ENCODE peak calls at places on chromosomes 3 and 15, in ten cellular contexts. Q is GM10248, I is progenitor cell of endocrine pancreas, S is upper lobe of left lung, C is upper lobe of right lung, D is kidney epithelial cell, T is mammary epithelial cell, P is cardiac fibroblast, E is lower leg skin, M is right atrium auricular region. Z is an unnamed sample.

GRCh38 chr3:127994011-127994410 is 58.2 kb upstream of the SEC61A1 start:
- DNase-seq in C (no peak), E (no peak), Q (no peak), S (no peak), D (no peak), P (no peak), T (no peak), M (no peak), I (no peak), Z (no peak)

GRCh38 chr3:9942934-9943690 is 9.1 kb downstream of the PRRT3 start:
- DNase-seq in T (no peak), C (peak; percentile 51), S (no peak), E (no peak), P (no peak), M (no peak), Q (no peak), I (no peak), D (no peak), Z (peak; percentile 74)

GRCh38 chr3:123027292-123028232 is at the start of gene SEMA5B:
- DNase-seq in D (no peak), I (peak; percentile 55), T (peak; percentile 39), P (peak; percentile 21), S (peak; percentile 89), E (peak; percentile 84), C (peak; percentile 70), M (no peak), Q (peak; percentile 66), Z (peak; percentile 92)

GRCh38 chr3:187292186-187292585 is 649 bp upstream of the MASP1 start:
- DNase-seq in D (no peak), E (no peak), Q (no peak), T (no peak), S (no peak), I (no peak), C (no peak), P (no peak), M (no peak), Z (no peak)

GRCh38 chr3:197430961-197431910 is 124.5 kb downstream of the BDH1 start:
- DNase-seq in P (peak; percentile 51), Q (no peak), D (no peak), S (no peak), E (peak; percentile 53), M (no peak), C (peak; percentile 8), T (no peak), I (no peak), Z (no peak)

GRCh38 chr3:50926868-50927267 is 252.1 kb downstream of the DOCK3 start:
- DNase-seq in I (no peak), T (no peak), D (no peak), M (no peak), Q (no peak), E (no peak), S (no peak), C (no peak), P (no peak), Z (no peak)

GRCh38 chr15:88393719-88394519 is 73.3 kb downstream of the MRPL46 start:
- DNase-seq in E (no peak), S (no peak), I (no peak), D (no peak), M (no peak), P (no peak), Q (no peak), T (peak; percentile 83), C (no peak), Z (no peak)

GRCh38 chr3:104992618-104993017 is 374.1 kb upstream of the ALCAM start:
- DNase-seq in C (no peak), S (no peak), T (no peak), P (no peak), Q (no peak), D (no peak), I (no peak), E (no peak), M (no peak), Z (no peak)

DNA sequence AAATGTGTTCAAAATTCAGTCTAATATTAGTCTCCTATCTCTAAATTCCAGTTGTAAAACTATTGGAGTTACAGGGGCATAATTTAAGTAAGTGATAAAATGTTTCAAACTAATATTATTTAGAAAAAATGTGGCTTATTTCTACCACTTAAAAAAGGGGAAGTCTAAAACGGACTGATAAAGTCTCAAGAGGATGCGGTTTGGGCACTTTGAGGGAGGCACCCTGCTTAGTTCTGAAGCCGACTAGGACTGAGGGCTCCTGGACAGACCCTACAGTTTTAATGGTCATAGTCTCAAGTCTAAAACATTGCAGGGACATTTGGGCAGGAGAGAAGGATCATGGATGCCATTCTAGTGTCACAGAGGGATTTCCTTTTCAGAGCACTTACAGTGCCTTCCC is 566.3 kb downstream of the NR2F2 start:
- DNase-seq in E (no peak), D (no peak), T (no peak), Q (no peak), C (no peak), S (no peak), M (no peak), I (no peak), P (no peak), Z (no peak)
- TF ChIP-seq CTCF in E (no peak), D (no peak), T (no peak), Q (no peak), C (no peak), S (no peak), M (no peak), I (no peak), P (no peak), Z (no peak)

DNA sequence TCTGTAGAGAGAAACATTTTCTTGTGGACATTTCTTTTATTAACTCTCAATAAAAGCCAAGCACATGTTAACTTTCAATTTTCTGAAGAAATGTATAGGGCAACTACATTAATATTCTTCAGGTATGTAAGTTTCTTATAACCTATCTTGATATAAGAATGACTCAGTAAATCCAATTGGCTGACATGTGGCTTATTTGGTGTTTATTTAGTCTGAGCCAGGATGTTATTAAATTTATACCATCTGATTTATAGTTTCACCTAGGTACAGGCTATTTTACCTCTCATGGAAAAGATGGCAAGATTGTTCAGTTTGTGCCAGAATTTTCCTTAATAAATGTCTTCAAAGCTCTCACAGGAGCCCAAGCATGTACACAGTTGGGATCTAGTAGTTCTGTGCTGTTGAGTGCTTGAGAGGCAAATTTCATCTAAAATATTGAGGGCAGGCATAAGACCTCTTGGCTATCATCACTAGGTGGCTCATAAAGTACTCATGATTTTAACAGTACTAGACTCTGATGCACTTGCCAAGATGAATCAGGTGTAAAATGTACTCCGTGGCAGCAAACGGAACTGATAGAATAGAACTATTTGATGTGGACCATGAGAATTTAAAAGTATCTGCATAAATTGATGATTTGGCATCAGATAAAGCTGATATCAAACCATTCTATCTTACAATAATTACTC is 631.9 kb downstream of the RBMS3 start:
- DNase-seq in S (no peak), E (no peak), T (no peak), I (no peak), Q (no peak), D (no peak), P (no peak), C (no peak), M (no peak), Z (no peak)
- TF ChIP-seq CTCF in S (no peak), E (no peak), T (no peak), I (no peak), Q (no peak), D (no peak), P (no peak), C (no peak), M (no peak), Z (no peak)

GRCh38 chr3:183287301-183287971 is 34.4 kb downstream of the B3GNT5 start:
- DNase-seq in E (no peak), D (no peak), S (no peak), P (peak; percentile 97), Q (no peak), T (peak; percentile 83), I (no peak), C (no peak), M (peak; percentile 64), Z (no peak)

GRCh38 chr3:183285828-183286457 is 32.9 kb downstream of the B3GNT5 start:
- DNase-seq in E (peak; percentile 96), D (peak; percentile 96), M (peak; percentile 96), T (peak; percentile 100), C (peak; percentile 89), I (no peak), S (no peak), Q (peak; percentile 82), P (peak; percentile 99), Z (no peak)

GRCh38 chr3:183285318-183285717 is 32.3 kb downstream of the B3GNT5 start:
- DNase-seq in Q (no peak), C (no peak), T (peak; percentile 36), P (no peak), M (no peak), I (no peak), E (no peak), S (no peak), D (no peak), Z (no peak)

GRCh38 chr3:183283886-183284285 is 30.8 kb downstream of the B3GNT5 start:
- DNase-seq in M (no peak), E (no peak), I (no peak), Q (no peak), D (no peak), S (no peak), T (no peak), P (no peak), C (no peak), Z (no peak)

DNA sequence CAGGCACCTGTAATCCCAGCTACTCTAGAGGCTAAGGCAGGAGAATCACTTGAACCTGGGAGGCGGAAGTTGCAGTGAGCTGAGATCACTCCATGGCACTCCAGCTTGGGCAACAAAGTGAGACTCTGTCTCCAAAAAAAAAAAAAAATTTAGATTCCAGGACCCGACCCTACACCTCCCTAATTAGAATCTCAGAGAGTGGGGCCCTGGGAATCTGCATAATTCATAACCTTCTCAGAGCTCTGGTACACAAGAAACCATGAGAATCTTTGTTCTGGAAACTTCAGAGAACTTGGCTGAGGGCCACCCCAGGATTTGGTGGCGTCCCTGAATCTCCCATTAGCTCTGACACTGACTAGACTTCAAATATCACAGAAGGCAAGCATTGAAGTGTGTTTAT is 31.5 kb downstream of the B3GNT5 start:
- DNase-seq in P (no peak), E (peak; percentile 46), T (no peak), D (no peak), Q (no peak), M (no peak), I (no peak), S (no peak), C (no peak), Z (no peak)
- TF ChIP-seq CTCF in P (no peak), E (no peak), T (no peak), D (no peak), Q (no peak), M (no peak), I (no peak), S (no peak), C (no peak), Z (no peak)

GRCh38 chr3:28294667-28295413 is 53.4 kb downstream of the CMC1 start:
- DNase-seq in C (no peak), E (no peak), Q (no peak), T (no peak), D (no peak), M (no peak), P (no peak), S (no peak), I (no peak), Z (no peak)

GRCh38 chr3:28301607-28302158 is 46.8 kb upstream of the ZCWPW2 start:
- DNase-seq in C (no peak), D (no peak), Q (no peak), M (no peak), T (no peak), S (no peak), E (no peak), I (no peak), P (no peak), Z (no peak)

GRCh38 chr3:28295819-28296364 is 52.6 kb upstream of the ZCWPW2 start:
- DNase-seq in S (no peak), P (peak; percentile 13), C (no peak), E (no peak), I (no peak), D (no peak), T (no peak), M (no peak), Q (no peak), Z (no peak)

GRCh38 chr3:28300345-28300962 is 48.1 kb upstream of the ZCWPW2 start:
- DNase-seq in M (no peak), C (no peak), T (no peak), D (no peak), I (no peak), E (no peak), P (no peak), S (no peak), Q (no peak), Z (no peak)

DNA sequence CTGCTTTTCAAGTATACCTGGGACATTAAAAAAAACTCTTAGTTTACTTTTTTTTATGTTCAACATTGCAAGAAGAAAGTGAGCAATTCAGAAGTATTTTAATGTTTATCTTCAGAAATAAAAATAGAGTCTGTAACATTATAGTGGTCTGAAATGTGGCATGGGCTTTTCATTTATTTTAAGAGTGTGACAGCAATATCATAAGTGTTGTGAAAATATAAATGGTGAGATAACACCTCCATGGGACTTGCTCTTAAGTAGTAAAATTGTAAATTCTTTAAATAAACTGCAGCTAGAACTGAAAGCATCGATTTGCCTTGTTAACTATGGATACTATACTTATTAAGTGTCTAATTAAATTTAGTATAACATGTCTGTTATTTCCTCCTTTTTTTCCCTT is 48.8 kb upstream of the ZCWPW2 start:
- DNase-seq in P (no peak), D (no peak), E (no peak), C (no peak), T (no peak), I (no peak), Q (no peak), S (no peak), M (no peak), Z (no peak)
- TF ChIP-seq CTCF in P (no peak), D (no peak), E (no peak), C (no peak), T (no peak), I (no peak), Q (no peak), S (no peak), M (no peak), Z (no peak)